ENCODE peak calls at places on chromosome 19, in five cellular contexts. T, R, C, M and S are unnamed samples.

GRCh38 chr19:41298327-41298964 is 11.5 kb upstream of the CCDC97 start:
- DNase-seq in R (peak; percentile 70), C (no peak), T (peak; percentile 52), M (peak; percentile 91), S (no peak)

GRCh38 chr19:23541991-23542390 is 145.0 kb downstream of the ZNF675 start:
- DNase-seq in C (no peak), R (no peak), T (no peak), M (no peak), S (no peak)

GRCh38 chr19:58021541-58022282 is 12.1 kb upstream of the ZSCAN1 start:
- DNase-seq in M (no peak), C (no peak), T (no peak), R (no peak), S (no peak)

GRCh38 chr19:35223856-35224505 is 4.6 kb downstream of the FAM187B start:
- DNase-seq in C (no peak), M (no peak), T (no peak), R (no peak), S (no peak)

GRCh38 chr19:17001603-17002183 is 24.9 kb downstream of the CPAMD8 start:
- DNase-seq in M (no peak), C (no peak), T (no peak), R (no peak), S (no peak)

GRCh38 chr19:57443121-57443696 is 8.1 kb downstream of the ZNF749 start:
- DNase-seq in M (no peak), C (no peak), T (no peak), R (no peak), S (no peak)

GRCh38 chr19:48433337-48433736 is 12.4 kb upstream of the GRWD1 start:
- DNase-seq in M (no peak), C (no peak), R (no peak), T (no peak), S (no peak)

GRCh38 chr19:32339988-32340874 is 5.2 kb upstream of the ZNF507 start:
- DNase-seq in R (no peak), C (no peak), T (peak; percentile 67), M (peak; percentile 74), S (peak; percentile 50)

GRCh38 chr19:21765151-21765550 is 2.2 kb downstream of the ZNF100 start:
- DNase-seq in M (no peak), T (no peak), C (no peak), R (no peak), S (peak; percentile 14)

GRCh38 chr19:40739871-40740703 is 10.2 kb downstream of the ACTMAP start:
- DNase-seq in C (no peak), M (no peak), T (no peak), R (no peak), S (no peak)

GRCh38 chr19:11673608-11674041 is 65.1 kb downstream of the ZNF823 start:
- DNase-seq in M (peak; percentile 72), T (peak; percentile 47), R (no peak), C (no peak), S (no peak)

GRCh38 chr19:54405628-54406027 is 9.6 kb upstream of the TTYH1 start:
- DNase-seq in R (no peak), T (no peak), C (no peak), M (no peak), S (no peak)

GRCh38 chr19:30659638-30660037 is 287.5 kb downstream of the ZNF536 start:
- DNase-seq in C (no peak), R (no peak), T (no peak), M (no peak), S (no peak)

GRCh38 chr19:325937-326565 is 18.5 kb downstream of the MIER2 start:
- DNase-seq in M (no peak), T (no peak), C (no peak), R (no peak), S (no peak)

GRCh38 chr19:1407662-1408299 is 395 bp downstream of the DAZAP1 start:
- DNase-seq in R (no peak), M (peak; percentile 73), C (no peak), T (no peak), S (no peak)

GRCh38 chr19:15913384-15913783 is 15.5 kb upstream of the CYP4F2 start:
- DNase-seq in T (no peak), R (no peak), M (no peak), C (no peak), S (no peak)

GRCh38 chr19:8148410-8149231 is 771 bp downstream of the FBN3 start:
- DNase-seq in M (peak; percentile 58), R (no peak), C (no peak), T (peak; percentile 52), S (no peak)

GRCh38 chr19:12800873-12801465 is 631 bp downstream of the PRDX2 start:
- DNase-seq in R (no peak), C (no peak), M (no peak), T (peak; percentile 16), S (no peak)

GRCh38 chr19:38149597-38149996 is 74.4 kb downstream of the DPF1 start:
- DNase-seq in C (no peak), R (no peak), M (no peak), T (no peak), S (no peak)

GRCh38 chr19:45030825-45031224 is 8.0 kb upstream of the CLASRP start:
- DNase-seq in C (no peak), T (no peak), R (no peak), M (no peak), S (no peak)

GRCh38 chr19:8575467-8575997 is 1.7 kb downstream of the MYO1F start:
- DNase-seq in M (no peak), T (no peak), C (no peak), R (no peak), S (peak; percentile 59)

GRCh38 chr19:36245210-36246005 is 30.5 kb downstream of the ZNF146 start:
- DNase-seq in C (no peak), M (no peak), T (no peak), R (no peak), S (no peak)

GRCh38 chr19:17402982-17403855 is 2.2 kb downstream of the BST2 start:
- DNase-seq in C (no peak), T (peak; percentile 67), M (no peak), R (no peak), S (peak; percentile 37)

GRCh38 chr19:54164369-54165068 is 5.0 kb upstream of the LENG1 start:
- DNase-seq in T (peak; percentile 64), C (no peak), R (no peak), M (peak; percentile 76), S (no peak)

GRCh38 chr19:3857449-3858003 is 11.3 kb downstream of the ZFR2 start:
- DNase-seq in C (peak; percentile 5), R (no peak), T (no peak), M (no peak), S (no peak)

GRCh38 chr19:52221831-52222375 is 32.1 kb downstream of the PPP2R1A start:
- DNase-seq in T (no peak), M (no peak), C (no peak), R (no peak), S (no peak)

GRCh38 chr19:1427221-1427620 is 11.0 kb upstream of the RPS15 start:
- DNase-seq in C (no peak), T (no peak), M (no peak), R (no peak), S (no peak)

GRCh38 chr19:53432088-53432661 is 391 bp downstream of the ZNF761 start:
- DNase-seq in C (no peak), T (peak; percentile 31), R (no peak), M (peak; percentile 54), S (peak; percentile 29)

GRCh38 chr19:15640904-15641597 is 354 bp downstream of the CYP4F3 start:
- DNase-seq in M (no peak), R (no peak), C (no peak), T (no peak), S (no peak)

GRCh38 chr19:47157455-47158321 is 27.1 kb downstream of the SAE1 start:
- DNase-seq in C (peak; percentile 63), M (no peak), T (peak; percentile 63), R (no peak), S (no peak)

GRCh38 chr19:48873476-48874308 is 1.5 kb downstream of the PPP1R15A start:
- DNase-seq in M (no peak), C (no peak), T (no peak), R (no peak), S (no peak)

GRCh38 chr19:48632692-48633147 is 4.5 kb downstream of the DBP start:
- DNase-seq in M (no peak), C (no peak), R (no peak), T (no peak), S (peak; percentile 75)

GRCh38 chr19:49489601-49490167 is 2.3 kb downstream of the RPL13A start:
- DNase-seq in C (no peak), M (no peak), R (no peak), T (no peak), S (no peak)

GRCh38 chr19:17762505-17763229 is 11.4 kb downstream of the FCHO1 start:
- DNase-seq in C (no peak), M (no peak), R (no peak), T (no peak), S (peak; percentile 75)

GRCh38 chr19:46849610-46850009 is 1.0 kb downstream of the AP2S1 start:
- DNase-seq in C (no peak), T (peak; percentile 30), R (no peak), M (no peak), S (no peak)

GRCh38 chr19:55446060-55446459 is 3.0 kb upstream of the SHISA7 start:
- DNase-seq in T (no peak), C (no peak), M (no peak), R (no peak), S (peak; percentile 95)

GRCh38 chr19:45492627-45493470 is 4.0 kb downstream of the RTN2 start:
- DNase-seq in T (peak; percentile 47), C (no peak), R (no peak), M (no peak), S (peak; percentile 26)

GRCh38 chr19:45767881-45768643 is 990 bp downstream of the SIX5 start:
- DNase-seq in T (peak; percentile 57), C (no peak), M (peak; percentile 81), R (no peak), S (peak; percentile 80)

GRCh38 chr19:10001899-10002298 is 8.4 kb downstream of the COL5A3 start:
- DNase-seq in R (no peak), C (no peak), M (no peak), T (peak; percentile 23), S (peak; percentile 30)
- TF ChIP-seq CTCF in R (no peak), C (peak; percentile 24), M (peak; percentile 34), T (peak; percentile 11), S (peak; percentile 22)

GRCh38 chr19:19098084-19098702 is 34.4 kb downstream of the SLC25A42 start:
- DNase-seq in M (no peak), R (no peak), T (no peak), C (no peak), S (peak; percentile 42)
- TF ChIP-seq CTCF in M (no peak), R (no peak), T (no peak), C (no peak), S (no peak)

GRCh38 chr19:5354403-5354802 is 13.8 kb upstream of the PTPRS start:
- DNase-seq in T (peak; percentile 28), C (no peak), R (no peak), M (no peak), S (peak; percentile 34)
- TF ChIP-seq CTCF in T (peak; percentile 32), C (peak; percentile 27), R (no peak), M (no peak), S (peak; percentile 26)

GRCh38 chr19:2478324-2478755 is 2.4 kb downstream of the GADD45B start:
- DNase-seq in C (no peak), R (peak; percentile 53), M (peak; percentile 86), T (no peak), S (peak; percentile 94)
- TF ChIP-seq CTCF in C (peak; percentile 20), R (no peak), M (peak; percentile 24), T (no peak), S (no peak)

GRCh38 chr19:50511069-50511822 is at the start of gene JOSD2:
- DNase-seq in R (peak; percentile 97), M (peak; percentile 100), C (peak; percentile 97), T (no peak), S (peak; percentile 100)
- TF ChIP-seq CTCF in R (no peak), M (no peak), C (no peak), T (no peak), S (no peak)